ENCODE peak calls at places on chromosome 7, in eight cellular contexts. S, A, Z, D, W, U, B and V are unnamed samples.

GRCh38 chr7:80183900-80184685 is 49.5 kb downstream of the GNAI1 start:
- DNase-seq in W (no peak), B (no peak), A (no peak), Z (no peak), U (peak), S (no peak), D (no peak), V (no peak)

GRCh38 chr7:44533301-44534055 is 7.7 kb downstream of the NPC1L1 start:
- DNase-seq in U (peak), A (no peak), D (no peak), S (no peak), B (peak), W (no peak), Z (no peak), V (no peak)

GRCh38 chr7:139153832-139154231 is 44.3 kb upstream of the ZC3HAV1 start:
- DNase-seq in U (peak), B (peak), S (no peak), D (no peak), A (no peak), W (peak), Z (no peak), V (no peak)

GRCh38 chr7:103995554-103995953 is 6.1 kb upstream of the RELN start:
- DNase-seq in Z (no peak), S (no peak), U (no peak), D (no peak), W (no peak), B (peak), A (no peak), V (no peak)

GRCh38 chr7:750111-750905 is 23.2 kb upstream of the PRKAR1B start:
- DNase-seq in D (no peak), A (no peak), Z (no peak), W (no peak), S (peak), B (no peak), U (no peak), V (no peak)

GRCh38 chr7:74083928-74084721 is 521 bp downstream of the LIMK1 start:
- DNase-seq in B (peak), A (peak), W (peak), Z (no peak), U (peak), S (peak), D (no peak), V (no peak)

GRCh38 chr7:107874605-107875446 is 16.2 kb upstream of the DLD start:
- DNase-seq in D (peak), S (peak), W (peak), A (peak), B (peak), Z (peak), U (peak), V (peak)

GRCh38 chr7:70706204-70706603 is 425.7 kb upstream of the GALNT17 start:
- DNase-seq in B (no peak), D (no peak), W (no peak), Z (no peak), A (no peak), U (no peak), S (no peak), V (no peak)

GRCh38 chr7:135079068-135079467 is 68.8 kb upstream of the TMEM140 start:
- DNase-seq in Z (no peak), A (no peak), S (no peak), D (no peak), U (no peak), B (no peak), W (no peak), V (no peak)

GRCh38 chr7:154868901-154869300 is 134.0 kb downstream of the PAXIP1 start:
- DNase-seq in B (no peak), U (no peak), D (no peak), A (no peak), W (no peak), Z (no peak), S (peak), V (no peak)

GRCh38 chr7:2219136-2219535 is 13.6 kb downstream of the MAD1L1 start:
- DNase-seq in A (no peak), Z (no peak), D (no peak), S (no peak), W (no peak), B (no peak), U (no peak), V (no peak)

GRCh38 chr7:24073651-24074420 is 210.2 kb upstream of the NPY start:
- DNase-seq in A (no peak), Z (no peak), U (no peak), S (no peak), B (no peak), W (no peak), D (peak), V (no peak)

GRCh38 chr7:44678468-44679179 is 70.0 kb upstream of the ZMIZ2 start:
- DNase-seq in Z (peak), B (peak), U (peak), W (peak), D (no peak), S (no peak), A (no peak), V (peak)

GRCh38 chr7:78020874-78021249 is 222.3 kb downstream of the PHTF2 start:
- DNase-seq in U (peak), W (no peak), S (no peak), A (no peak), B (no peak), Z (no peak), D (no peak), V (no peak)

GRCh38 chr7:22936246-22936645 is 77.7 kb downstream of the HYCC1 start:
- DNase-seq in W (no peak), A (no peak), S (no peak), Z (no peak), U (no peak), D (no peak), B (no peak), V (no peak)

GRCh38 chr7:121336579-121336978 is 7.8 kb downstream of the WNT16 start:
- DNase-seq in D (no peak), B (peak), W (no peak), S (no peak), Z (no peak), A (no peak), U (peak), V (no peak)

DNA sequence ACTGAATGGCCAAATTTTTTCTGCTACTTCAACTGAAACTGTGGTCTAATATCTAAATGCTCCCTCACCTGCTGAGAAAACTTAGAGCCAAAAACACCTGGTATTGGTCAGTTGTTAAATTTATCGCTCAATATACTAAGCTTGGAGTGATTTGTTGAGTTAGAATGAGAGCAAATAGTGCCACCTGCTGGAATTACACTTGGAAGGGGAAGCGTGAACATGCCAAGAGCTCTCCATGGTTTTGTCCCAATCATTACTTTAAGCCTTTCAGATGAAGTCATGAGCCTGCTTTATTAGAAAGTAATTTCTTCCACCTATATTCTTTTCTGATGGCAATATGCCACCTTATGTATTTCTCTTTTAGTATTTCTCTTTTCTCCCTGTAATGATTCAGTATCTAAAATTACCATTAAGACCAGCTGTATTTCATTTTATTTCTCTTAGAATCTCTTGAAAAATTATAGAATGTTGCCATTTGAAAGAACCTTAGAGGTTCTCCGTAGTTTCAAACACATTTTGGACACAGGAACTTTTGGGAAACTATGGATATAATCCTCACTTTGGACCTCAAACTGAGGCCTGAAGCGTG is 447.8 kb upstream of the C7orf33 start:
- DNase-seq in A (peak), U (peak), B (peak), S (no peak), D (peak), Z (peak), W (peak), V (no peak)
- TF ChIP-seq CTCF in A (peak), U (peak), B (peak), S (peak), D (peak), Z (peak), W (peak), V (peak)

GRCh38 chr7:41694490-41694889 is 8.4 kb downstream of the INHBA start:
- DNase-seq in S (no peak), A (no peak), W (no peak), D (no peak), Z (no peak), B (peak), U (no peak), V (no peak)
- TF ChIP-seq CTCF in S (no peak), A (no peak), W (no peak), D (no peak), Z (no peak), B (no peak), U (no peak), V (no peak)

GRCh38 chr7:38424750-38425463 is 151.5 kb upstream of the TARP start:
- DNase-seq in U (peak), B (peak), S (no peak), W (peak), D (no peak), A (no peak), Z (no peak), V (no peak)
- TF ChIP-seq CTCF in U (peak), B (peak), S (no peak), W (peak), D (no peak), A (peak), Z (peak), V (peak)

GRCh38 chr7:94888542-94888941 is 18.9 kb upstream of the PPP1R9A start:
- DNase-seq in Z (peak), D (no peak), W (peak), U (peak), B (no peak), S (no peak), A (no peak), V (no peak)
- TF ChIP-seq CTCF in Z (peak), D (no peak), W (peak), U (peak), B (no peak), S (no peak), A (no peak), V (no peak)

DNA sequence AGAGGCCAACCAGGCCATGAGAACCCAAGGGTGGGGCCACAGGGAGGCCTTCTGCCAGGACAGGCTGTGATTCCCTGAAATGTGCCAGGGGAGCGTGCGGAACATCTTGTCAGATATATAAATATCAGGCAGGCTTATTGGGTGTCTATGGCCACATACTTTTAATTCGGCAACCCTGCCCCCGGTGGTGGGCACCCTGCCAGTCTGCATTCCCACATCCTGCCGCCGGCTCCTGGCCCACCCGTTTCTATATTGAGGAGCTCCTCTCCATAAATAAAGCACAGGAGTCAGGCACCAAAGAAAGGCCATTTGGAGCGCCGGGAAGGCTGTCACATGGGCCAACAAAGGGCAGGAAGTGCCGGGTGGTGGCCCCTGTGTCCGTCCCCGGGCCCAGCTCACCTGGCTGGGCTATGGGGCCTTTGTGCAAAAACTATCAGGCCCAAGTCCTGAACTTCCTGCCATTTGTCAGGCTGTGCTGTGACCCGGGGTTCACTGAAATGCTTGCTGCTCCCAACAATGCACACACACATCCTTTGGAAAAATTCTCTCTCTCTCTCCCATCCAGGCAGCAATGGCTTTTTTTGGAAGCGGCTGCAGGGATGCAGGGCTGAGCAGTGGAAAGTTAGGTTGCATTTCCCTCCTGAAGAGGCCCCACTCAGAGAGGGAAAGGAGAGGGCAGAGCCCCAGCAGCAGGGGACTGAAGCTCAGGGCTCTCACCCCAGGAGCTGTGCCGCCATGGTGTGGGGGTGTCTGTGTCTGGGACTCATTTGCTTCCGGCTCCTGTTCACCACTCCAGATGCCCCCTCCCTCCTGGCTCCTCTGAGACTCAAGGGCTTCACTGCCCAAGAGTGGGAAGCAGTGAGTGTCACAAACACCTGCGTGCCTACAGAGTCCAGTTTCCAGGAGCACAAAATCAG is 25.1 kb upstream of the PODXL start:
- DNase-seq in Z (peak), B (no peak), U (no peak), A (no peak), D (no peak), W (no peak), S (peak), V (no peak)
- TF ChIP-seq CTCF in Z (peak), B (no peak), U (no peak), A (no peak), D (no peak), W (no peak), S (no peak), V (no peak)

DNA sequence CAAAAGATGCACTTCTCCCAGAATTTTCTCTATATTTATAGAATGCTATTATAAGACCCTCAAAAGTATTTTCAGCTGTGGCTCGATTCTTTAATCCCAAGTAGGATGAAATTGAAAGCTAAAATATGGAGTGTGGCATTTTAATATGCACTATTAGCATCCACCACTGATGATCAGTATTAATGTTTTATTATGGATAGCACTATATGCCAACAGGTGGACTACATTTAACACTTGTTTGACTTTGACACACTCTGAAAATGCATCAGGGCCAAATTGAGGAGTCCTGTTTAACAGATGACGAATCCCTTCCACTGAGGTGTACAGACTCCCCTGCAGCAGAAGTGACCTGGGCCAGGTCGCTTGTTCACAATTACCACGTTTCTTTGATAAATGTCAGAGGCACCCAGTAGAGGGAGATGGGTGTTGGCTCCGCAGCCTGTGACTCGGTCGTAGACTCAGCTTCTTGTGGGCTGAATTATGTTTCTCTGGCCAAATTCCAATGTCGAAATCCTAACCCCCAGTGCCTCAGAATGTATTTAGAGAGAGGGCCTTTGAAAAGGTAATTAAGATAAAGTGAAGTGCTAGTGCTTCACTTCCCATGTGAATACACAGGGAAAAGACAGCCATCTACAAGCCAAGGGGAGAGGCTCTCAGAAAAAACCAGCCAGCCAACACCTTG is 48.1 kb downstream of the WIPF3 start:
- DNase-seq in B (no peak), Z (no peak), S (no peak), D (no peak), A (no peak), W (peak), U (peak), V (no peak)
- TF ChIP-seq CTCF in B (no peak), Z (no peak), S (no peak), D (no peak), A (no peak), W (peak), U (no peak), V (no peak)

DNA sequence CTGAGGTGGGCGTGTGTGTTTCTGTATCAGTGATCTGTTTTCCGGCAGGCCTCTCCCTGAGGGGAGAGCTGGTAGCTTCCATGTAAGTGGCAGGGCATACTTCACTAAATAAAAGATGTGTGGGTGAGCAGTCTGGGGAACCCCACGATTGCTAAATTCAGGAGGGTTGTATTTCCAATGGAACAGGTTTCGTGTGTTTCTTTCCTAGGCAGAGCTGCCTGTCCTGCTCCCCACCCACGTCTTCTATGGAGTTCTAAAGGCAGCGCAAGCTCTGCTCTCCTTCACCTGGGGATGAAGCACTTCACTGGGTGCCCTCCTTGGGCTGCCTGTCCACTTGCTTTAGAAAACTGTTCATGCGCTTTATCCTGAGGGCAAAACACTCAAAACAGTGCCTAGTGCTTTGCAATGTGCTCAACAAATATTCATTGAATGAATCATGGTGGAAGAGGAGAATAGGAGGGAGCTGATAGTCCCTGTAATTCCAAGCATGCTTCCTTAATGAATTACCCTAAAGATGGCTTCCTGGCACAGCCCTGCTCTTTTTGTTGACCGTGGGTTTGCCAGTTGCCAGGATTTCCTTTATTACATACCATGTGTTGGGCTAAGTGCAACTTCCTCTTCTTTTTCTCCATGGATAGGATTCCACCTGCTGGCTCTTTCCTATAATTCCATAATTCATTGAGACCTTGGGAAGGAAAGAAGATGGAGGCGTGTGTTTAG is 50.6 kb upstream of the SRPK2 start:
- DNase-seq in Z (no peak), D (no peak), S (no peak), B (peak), W (peak), A (no peak), U (peak), V (peak)
- TF ChIP-seq CTCF in Z (peak), D (no peak), S (no peak), B (peak), W (peak), A (no peak), U (no peak), V (no peak)